ENCODE peak calls at places on chromosomes 6 and 20, in five cellular contexts. M is IMR-90, U is SK-N-SH, Z is K562, L is HepG2. H is an unnamed sample.

GRCh38 chr6:7505196-7505699 is 36.2 kb upstream of the DSP start:
- DNase-seq in M (peak), U (peak), Z (no peak), L (peak), H (no peak)

GRCh38 chr6:121688974-121689373 is 253.5 kb downstream of the GJA1 start:
- DNase-seq in M (no peak), U (no peak), Z (no peak), L (no peak), H (no peak)

GRCh38 chr6:90895299-90896164 is 308.7 kb upstream of the MAP3K7 start:
- DNase-seq in M (no peak), U (no peak), Z (no peak), L (no peak), H (no peak)

GRCh38 chr20:50992733-50993457 is 30.0 kb downstream of the KCNG1 start:
- DNase-seq in M (peak), U (peak), Z (peak), L (peak), H (peak)

GRCh38 chr20:13525225-13525940 is 113.3 kb downstream of the TASP1 start:
- DNase-seq in M (peak), U (no peak), Z (no peak), L (peak), H (no peak)

GRCh38 chr20:20010639-20011500 is 6.3 kb upstream of the NAA20 start:
- DNase-seq in M (peak), U (no peak), Z (no peak), L (peak), H (no peak)

GRCh38 chr6:142518761-142519160 is 217.0 kb downstream of the ADGRG6 start:
- DNase-seq in M (no peak), U (no peak), Z (no peak), L (no peak), H (no peak)

GRCh38 chr6:3308106-3308505 is 49.4 kb downstream of the PSMG4 start:
- DNase-seq in M (no peak), U (no peak), Z (no peak), L (no peak), H (no peak)

GRCh38 chr6:4812068-4812467 is 35.9 kb downstream of the CDYL start:
- DNase-seq in M (no peak), U (no peak), Z (no peak), L (no peak), H (no peak)

GRCh38 chr6:148969679-148970078 is 222.8 kb downstream of the UST start:
- DNase-seq in M (peak), U (no peak), Z (no peak), L (no peak), H (no peak)

GRCh38 chr20:48965189-48965910 is 43.8 kb downstream of the ARFGEF2 start:
- DNase-seq in M (peak), U (no peak), Z (no peak), L (no peak), H (no peak)

GRCh38 chr6:392441-393390 is 1.2 kb downstream of the IRF4 start:
- DNase-seq in M (no peak), U (no peak), Z (no peak), L (no peak), H (no peak)

GRCh38 chr6:112330071-112330876 is 16.9 kb upstream of the RFPL4B start:
- DNase-seq in M (peak), U (no peak), Z (no peak), L (no peak), H (no peak)

GRCh38 chr6:20319520-20320357 is 81.9 kb upstream of the E2F3 start:
- DNase-seq in M (no peak), U (no peak), Z (no peak), L (no peak), H (peak)

GRCh38 chr20:63652192-63652980 is 838 bp downstream of the STMN3 start:
- DNase-seq in M (no peak), U (peak), Z (peak), L (peak), H (no peak)

DNA sequence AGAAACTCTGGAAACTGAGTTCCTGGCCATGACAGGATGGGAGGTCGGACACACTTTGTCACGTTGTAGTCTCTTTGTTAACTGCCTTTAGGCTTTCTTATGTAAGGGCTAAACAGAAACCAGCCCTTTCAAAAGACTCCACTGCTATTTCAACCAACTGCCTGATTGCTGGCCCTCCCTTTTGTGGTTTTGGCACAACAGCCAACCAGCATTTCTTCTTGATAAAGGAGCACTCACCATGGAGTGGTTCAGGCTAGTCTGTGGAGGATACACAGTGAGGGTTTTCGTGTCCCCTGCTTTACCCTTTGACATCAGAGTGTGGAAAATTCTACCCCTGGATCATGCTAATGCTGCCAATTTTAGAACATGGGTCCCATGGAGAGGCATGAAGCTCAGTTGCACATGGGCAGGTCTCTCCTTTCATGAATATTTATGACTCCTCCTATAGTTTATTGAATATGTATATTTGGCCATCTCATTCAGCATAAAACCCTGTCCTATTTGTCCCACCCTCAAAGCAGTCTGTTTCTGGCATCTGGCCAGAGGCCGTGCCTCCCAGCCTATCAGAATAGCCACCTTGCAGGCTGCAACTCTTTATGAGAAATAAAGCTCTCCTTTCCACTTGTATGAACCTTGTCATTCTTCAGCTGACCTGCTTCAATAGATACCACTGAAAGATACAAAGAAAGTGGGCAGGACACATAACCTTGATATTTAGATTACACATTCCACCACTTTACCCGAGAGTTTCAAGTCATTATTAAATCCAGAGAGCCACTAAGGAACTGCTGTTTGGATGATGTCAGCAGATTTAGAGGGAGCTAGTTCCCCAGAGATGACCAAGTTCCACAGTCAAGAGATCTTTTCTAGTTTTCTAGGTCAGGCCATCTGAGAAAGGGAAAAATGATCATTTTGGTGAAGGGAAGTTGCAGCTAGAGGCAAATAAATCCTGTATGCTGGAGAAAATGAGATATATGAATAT is 148.2 kb downstream of the HS3ST5 start:
- DNase-seq in M (peak), U (no peak), Z (no peak), L (no peak), H (no peak)
- TF ChIP-seq MXI1 in M (no peak), U (no peak), Z (no peak), L (no peak), H (no peak)

DNA sequence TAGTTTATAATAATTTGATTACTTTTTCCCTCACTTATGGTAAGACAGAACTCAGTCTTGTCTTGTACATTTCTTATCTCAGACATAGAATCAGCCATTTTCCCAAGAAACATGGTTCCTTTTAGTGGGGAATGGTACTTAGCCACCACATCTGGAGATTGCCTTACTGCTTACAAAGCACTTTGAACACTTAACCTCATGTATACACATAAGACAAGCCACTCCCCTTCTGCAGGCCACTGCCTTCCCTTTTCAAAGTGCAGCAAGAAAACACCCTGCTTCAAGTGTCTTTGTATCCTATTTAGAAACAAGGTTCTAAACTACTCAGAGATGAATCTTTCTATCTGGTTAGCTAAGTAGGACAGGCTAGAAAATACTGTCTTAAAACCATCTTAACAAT is 159.2 kb downstream of the UBE3D start:
- DNase-seq in M (peak), U (no peak), Z (no peak), L (no peak), H (no peak)
- TF ChIP-seq MXI1 in M (no peak), U (no peak), Z (no peak), L (no peak), H (no peak)

DNA sequence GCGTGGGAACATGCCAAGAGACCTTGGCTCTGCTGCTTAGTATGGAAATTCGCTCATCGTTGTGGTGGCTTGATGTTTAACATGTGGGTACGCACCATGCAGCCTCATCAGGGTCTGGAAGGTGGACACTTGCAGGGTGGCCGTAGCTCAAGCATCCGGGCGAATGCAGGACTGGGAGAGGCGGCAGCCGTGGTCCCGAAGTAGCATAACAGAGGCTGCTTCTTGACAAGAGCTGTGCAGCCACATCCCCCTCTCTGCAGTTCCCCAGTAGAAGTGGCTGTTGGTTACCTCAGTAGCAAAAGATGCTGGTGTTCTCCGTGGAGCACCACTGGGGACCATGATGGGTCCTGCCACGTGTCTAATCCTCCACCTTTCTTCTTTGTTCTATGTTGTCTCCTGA is 195.0 kb downstream of the THBS2 start:
- DNase-seq in M (no peak), U (no peak), Z (no peak), L (no peak), H (no peak)
- TF ChIP-seq MXI1 in M (no peak), U (no peak), Z (no peak), L (no peak), H (no peak)

DNA sequence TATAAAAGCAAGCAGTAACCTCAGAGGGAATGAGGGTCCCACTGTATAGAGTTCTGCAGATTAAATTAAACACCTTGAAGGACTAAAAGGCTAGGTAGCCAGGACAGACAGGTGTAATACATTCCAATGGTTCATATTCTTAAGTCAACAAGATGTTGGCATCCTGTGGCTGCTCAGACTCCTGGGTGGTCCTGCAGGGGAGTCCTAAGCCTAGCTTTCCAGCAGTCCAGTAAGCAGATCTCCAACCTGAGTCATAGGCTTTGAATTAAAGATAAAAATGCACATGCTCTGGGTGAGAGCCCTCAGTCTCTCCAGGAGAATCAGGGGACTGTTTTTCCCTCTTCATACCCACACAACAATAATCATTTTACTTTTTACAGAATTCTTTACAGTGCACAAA is 307.3 kb upstream of the SUPT3H start:
- DNase-seq in M (no peak), U (no peak), Z (no peak), L (no peak), H (no peak)
- TF ChIP-seq MXI1 in M (no peak), U (no peak), Z (no peak), L (no peak), H (no peak)

GRCh38 chr6:36352477-36353157 is 15.9 kb upstream of the BNIP5 start:
- DNase-seq in M (no peak), U (no peak), Z (no peak), L (no peak), H (no peak)

GRCh38 chr6:36350681-36351091 is 14.0 kb upstream of the BNIP5 start:
- DNase-seq in M (peak), U (no peak), Z (peak), L (no peak), H (no peak)

GRCh38 chr6:36350082-36350481 is 13.4 kb upstream of the BNIP5 start:
- DNase-seq in M (no peak), U (no peak), Z (no peak), L (no peak), H (no peak)

GRCh38 chr6:36349240-36349639 is 12.6 kb upstream of the BNIP5 start:
- DNase-seq in M (no peak), U (no peak), Z (no peak), L (no peak), H (no peak)

DNA sequence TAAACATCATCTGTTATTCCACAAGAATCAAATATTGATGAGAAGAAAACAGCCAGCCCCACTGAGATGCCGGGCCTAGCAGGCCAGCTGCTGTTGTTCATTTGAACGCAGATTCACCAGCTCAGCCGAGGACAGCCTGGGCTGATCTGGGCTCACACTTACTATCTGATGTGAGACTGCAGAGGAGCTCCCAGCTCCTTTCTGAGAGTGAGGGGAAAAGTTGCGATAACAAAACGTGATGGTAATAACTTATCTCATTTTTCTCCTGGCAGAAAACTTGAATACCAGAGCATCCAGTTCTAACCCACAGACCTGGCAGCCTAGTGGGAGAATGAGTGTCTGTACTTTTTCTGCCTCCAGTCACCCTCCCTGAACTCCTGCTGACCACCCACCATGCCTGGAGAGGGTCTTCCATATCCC is 14.5 kb upstream of the BNIP5 start:
- DNase-seq in M (peak), U (no peak), Z (no peak), L (no peak), H (no peak)
- TF ChIP-seq MXI1 in M (no peak), U (no peak), Z (no peak), L (no peak), H (no peak)

GRCh38 chr6:42782689-42783176 is 881 bp downstream of the BICRAL start:
- DNase-seq in M (peak), U (peak), Z (peak), L (peak), H (no peak)

GRCh38 chr6:42783876-42784738 is 2.3 kb downstream of the BICRAL start:
- DNase-seq in M (no peak), U (no peak), Z (no peak), L (no peak), H (no peak)

GRCh38 chr6:42781811-42782688 is at the start of gene BICRAL:
- DNase-seq in M (peak), U (peak), Z (peak), L (peak), H (no peak)

GRCh38 chr6:42784739-42785498 is 3.1 kb downstream of the BICRAL start:
- DNase-seq in M (no peak), U (no peak), Z (no peak), L (no peak), H (no peak)

DNA sequence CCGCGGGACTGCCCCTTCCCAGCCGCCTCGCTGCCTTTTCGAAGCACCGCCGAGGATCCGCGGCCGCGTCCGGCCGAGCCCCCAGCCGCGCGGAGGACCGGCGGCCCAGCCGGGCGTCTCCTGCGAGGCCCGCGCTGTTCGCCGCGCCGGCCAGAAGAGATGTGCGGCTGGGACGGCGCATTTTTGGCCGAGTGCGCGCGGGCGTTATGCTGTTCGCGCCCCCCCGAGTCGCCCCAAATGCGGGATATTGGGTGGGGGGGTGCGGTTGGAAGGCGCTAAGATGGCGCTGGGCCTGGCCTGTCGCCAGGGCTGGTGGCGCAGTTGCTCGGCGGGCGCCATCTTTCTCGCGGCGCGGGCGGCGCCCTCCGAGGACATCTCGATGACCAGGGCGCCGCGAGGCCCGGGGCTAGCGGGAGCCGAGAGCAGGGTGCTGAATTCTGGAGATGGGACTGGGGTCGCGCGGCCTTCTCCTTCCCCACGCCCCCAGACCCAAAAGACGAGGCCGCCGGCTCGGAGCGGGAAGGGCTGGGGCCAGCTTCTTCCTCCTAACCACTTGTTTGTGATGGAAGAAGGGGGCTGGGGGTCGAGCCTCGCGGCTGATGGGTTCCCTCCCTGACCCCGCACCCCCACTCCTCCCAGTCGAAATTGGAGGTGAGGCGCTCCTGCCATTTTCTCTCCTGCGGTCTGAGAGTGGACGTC is 1.5 kb downstream of the BICRAL start:
- DNase-seq in M (peak), U (peak), Z (peak), L (peak), H (no peak)
- TF ChIP-seq MXI1 in M (no peak), U (no peak), Z (no peak), L (no peak), H (peak)

GRCh38 chr20:53996584-53997486 is 73.6 kb downstream of the BCAS1 start:
- DNase-seq in M (no peak), U (no peak), Z (no peak), L (no peak), H (no peak)

GRCh38 chr20:53990768-53991472 is 79.5 kb downstream of the BCAS1 start:
- DNase-seq in M (no peak), U (no peak), Z (no peak), L (no peak), H (no peak)

GRCh38 chr20:53995949-53996348 is 74.4 kb downstream of the BCAS1 start:
- DNase-seq in M (no peak), U (no peak), Z (no peak), L (no peak), H (no peak)

GRCh38 chr20:53993310-53993709 is 77.1 kb downstream of the BCAS1 start:
- DNase-seq in M (no peak), U (no peak), Z (no peak), L (no peak), H (no peak)

GRCh38 chr20:53994088-53994487 is 76.3 kb downstream of the BCAS1 start:
- DNase-seq in M (no peak), U (no peak), Z (no peak), L (no peak), H (no peak)
- TF ChIP-seq MXI1 in M (no peak), U (no peak), Z (no peak), L (no peak), H (no peak)

H was measured in GM12878.